ENCODE peak calls at places on chromosomes 1 and 21, in five cellular contexts. K is NCI-H1694 treated with DMSO at 0.1 percent for 48 hours, X is retinal pigment epithelial cell, T is T follicular helper cell, G is HTR-8/SVneo. A is an unnamed sample.

GRCh38 chr1:69569983-69570755 is 2.4 kb downstream of the LRRC7 start:
- DNase-seq in T (no peak), K (no peak), G (no peak), X (no peak), A (no peak)

GRCh38 chr1:246564839-246565750 is 966 bp downstream of the TFB2M start:
- DNase-seq in G (no peak), T (no peak), K (no peak), X (no peak), A (no peak)

GRCh38 chr1:3465091-3465934 is 10.8 kb downstream of the ARHGEF16 start:
- DNase-seq in X (no peak), T (no peak), K (no peak), G (no peak), A (no peak)

GRCh38 chr1:240719953-240720700 is 108.2 kb upstream of the GREM2 start:
- DNase-seq in K (no peak), G (no peak), T (no peak), X (no peak), A (no peak)

GRCh38 chr1:182147136-182147815 is 85.8 kb upstream of the ZNF648 start:
- DNase-seq in X (no peak), K (no peak), G (no peak), T (no peak), A (no peak)

GRCh38 chr1:31297273-31298247 is 728 bp downstream of the ZCCHC17 start:
- DNase-seq in X (no peak), K (no peak), G (no peak), T (no peak), A (peak; percentile 46)

GRCh38 chr1:190479537-190479936 is 1.9 kb upstream of the BRINP3 start:
- DNase-seq in K (no peak), G (no peak), T (no peak), X (no peak), A (no peak)

GRCh38 chr1:205664399-205665108 is 15.8 kb downstream of the SLC45A3 start:
- DNase-seq in T (no peak), K (no peak), X (no peak), G (no peak), A (peak; percentile 68)

GRCh38 chr21:40687625-40688024 is 159.3 kb downstream of the DSCAM start:
- DNase-seq in K (no peak), X (no peak), T (no peak), G (no peak), A (no peak)

GRCh38 chr1:1205769-1206375 is 520 bp downstream of the TNFRSF18 start:
- DNase-seq in X (no peak), G (no peak), T (no peak), K (no peak), A (no peak)

GRCh38 chr1:214513394-214513793 is 38.0 kb downstream of the PTPN14 start:
- DNase-seq in G (no peak), X (no peak), K (no peak), T (no peak), A (no peak)

GRCh38 chr1:223207293-223208066 is 64.4 kb upstream of the TLR5 start:
- DNase-seq in X (no peak), K (peak; percentile 21), T (no peak), G (no peak), A (no peak)

GRCh38 chr1:85200367-85200869 is 398 bp downstream of the SYDE2 start:
- DNase-seq in K (no peak), G (no peak), X (no peak), T (no peak), A (no peak)

GRCh38 chr1:95655321-95656020 is 421.5 kb downstream of the RWDD3 start:
- DNase-seq in K (no peak), G (no peak), X (no peak), T (no peak), A (no peak)

GRCh38 chr1:161115132-161115711 is 2.6 kb downstream of the PFDN2 start:
- DNase-seq in K (no peak), T (no peak), X (no peak), G (peak; percentile 46), A (peak; percentile 92)

GRCh38 chr1:64043976-64044375 is 159.4 kb upstream of the UBE2U start:
- DNase-seq in K (no peak), G (no peak), X (no peak), T (no peak), A (peak; percentile 30)

GRCh38 chr21:42777757-42778344 is 101.5 kb downstream of the WDR4 start:
- DNase-seq in T (no peak), K (no peak), X (peak; percentile 40), G (no peak), A (no peak)